ENCODE peak calls at places on chromosome X, in five cellular contexts. A is GM12878, S is K562, M is WTC11, Z is GM23338. T is an unnamed sample.

GRCh38 chrX:68936608-68937007 is 107.8 kb downstream of the EFNB1 start:
- DNase-seq in A (no peak), S (no peak), M (no peak), Z (no peak), T (no peak)

GRCh38 chrX:138014577-138014976 is 448.6 kb downstream of the ZIC3 start:
- DNase-seq in A (no peak), S (no peak), M (no peak), Z (no peak), T (no peak)

GRCh38 chrX:23902419-23902818 is 5.3 kb downstream of the APOO start:
- DNase-seq in A (no peak), S (peak), M (no peak), Z (peak), T (peak)

GRCh38 chrX:150767045-150767395 is 73.8 kb downstream of the MTMR1 start:
- DNase-seq in A (no peak), S (peak), M (no peak), Z (no peak), T (no peak)

GRCh38 chrX:7972586-7972985 is 45.4 kb upstream of the PNPLA4 start:
- DNase-seq in A (no peak), S (no peak), M (no peak), Z (no peak), T (no peak)

GRCh38 chrX:2874222-2875135 is 45.7 kb downstream of the GYG2 start:
- DNase-seq in A (no peak), S (peak), M (no peak), Z (no peak), T (no peak)

GRCh38 chrX:130895299-130895698 is 7.7 kb downstream of the ENOX2 start:
- DNase-seq in A (no peak), S (no peak), M (no peak), Z (no peak), T (no peak)

GRCh38 chrX:44898411-44899221 is 25.6 kb downstream of the KDM6A start:
- DNase-seq in A (no peak), S (no peak), M (no peak), Z (no peak), T (peak)

GRCh38 chrX:28586891-28587635 is at the start of gene IL1RAPL1:
- DNase-seq in A (no peak), S (no peak), M (no peak), Z (no peak), T (no peak)

GRCh38 chrX:24993887-24994286 is 21.9 kb downstream of the ARX start:
- DNase-seq in A (no peak), S (no peak), M (no peak), Z (no peak), T (no peak)

GRCh38 chrX:49040376-49040955 is 2.7 kb downstream of the TFE3 start:
- DNase-seq in A (no peak), S (no peak), M (no peak), Z (peak), T (no peak)

GRCh38 chrX:13341491-13342101 is 21.7 kb upstream of the ATXN3L start:
- DNase-seq in A (no peak), S (no peak), M (no peak), Z (peak), T (no peak)

GRCh38 chrX:107654778-107655761 is 26.8 kb downstream of the PRPS1 start:
- DNase-seq in A (no peak), S (peak), M (peak), Z (peak), T (peak)

GRCh38 chrX:19799319-19800182 is 87.8 kb downstream of the SH3KBP1 start:
- DNase-seq in A (no peak), S (no peak), M (no peak), Z (no peak), T (no peak)

GRCh38 chrX:129653985-129654651 is 638 bp downstream of the APLN start:
- DNase-seq in A (no peak), S (no peak), M (peak), Z (peak), T (no peak)

GRCh38 chrX:15574017-15574416 is 26.7 kb downstream of the ACE2 start:
- DNase-seq in A (no peak), S (no peak), M (no peak), Z (no peak), T (no peak)

GRCh38 chrX:133413218-133413925 is 1.9 kb downstream of the GPC4 start:
- DNase-seq in A (no peak), S (no peak), M (no peak), Z (peak), T (no peak)

GRCh38 chrX:50626432-50626831 is 155.8 kb upstream of the DGKK start:
- DNase-seq in A (no peak), S (no peak), M (no peak), Z (no peak), T (no peak)

GRCh38 chrX:78838709-78839108 is 91.2 kb downstream of the LPAR4 start:
- DNase-seq in A (no peak), S (no peak), M (no peak), Z (no peak), T (no peak)

GRCh38 chrX:140439455-140439854 is 65.4 kb downstream of the SOX3 start:
- DNase-seq in A (no peak), S (no peak), M (peak), Z (peak), T (peak)

GRCh38 chrX:41333744-41333993 is 293 bp upstream of the DDX3X start:
- DNase-seq in A (peak), S (no peak), M (no peak), Z (peak), T (peak)

GRCh38 chrX:138756234-138756633 is 44.7 kb upstream of the FGF13 start:
- DNase-seq in A (no peak), S (peak), M (peak), Z (peak), T (no peak)

GRCh38 chrX:103726477-103726876 is 15.8 kb downstream of the TMEM31 start:
- DNase-seq in A (no peak), S (no peak), M (no peak), Z (no peak), T (no peak)

GRCh38 chrX:3951859-3952258 is 238.4 kb upstream of the PRKX start:
- DNase-seq in A (no peak), S (no peak), M (no peak), Z (no peak), T (no peak)

GRCh38 chrX:119516157-119516702 is 48.0 kb downstream of the SLC25A5 start:
- DNase-seq in A (peak), S (peak), M (peak), Z (peak), T (peak)

GRCh38 chrX:9378980-9379696 is 85.7 kb upstream of the TBL1X start:
- DNase-seq in A (no peak), S (no peak), M (no peak), Z (no peak), T (no peak)

GRCh38 chrX:2677764-2678163 is 13.3 kb upstream of the CD99 start:
- DNase-seq in A (no peak), S (peak), M (no peak), Z (no peak), T (no peak)

GRCh38 chrX:54745676-54746075 is 52.4 kb downstream of the ITIH6 start:
- DNase-seq in A (no peak), S (no peak), M (no peak), Z (no peak), T (no peak)

GRCh38 chrX:46961574-46962279 is 49.5 kb downstream of the JADE3 start:
- DNase-seq in A (no peak), S (no peak), M (no peak), Z (peak), T (no peak)
- TF ChIP-seq CREB1 in A (no peak), S (no peak), M (no peak), Z (no peak), T (no peak)

GRCh38 chrX:110173192-110174175 is 144.4 kb downstream of the AMMECR1 start:
- DNase-seq in A (no peak), S (no peak), M (no peak), Z (no peak), T (no peak)
- TF ChIP-seq CREB1 in A (no peak), S (no peak), M (no peak), Z (no peak), T (no peak)

DNA sequence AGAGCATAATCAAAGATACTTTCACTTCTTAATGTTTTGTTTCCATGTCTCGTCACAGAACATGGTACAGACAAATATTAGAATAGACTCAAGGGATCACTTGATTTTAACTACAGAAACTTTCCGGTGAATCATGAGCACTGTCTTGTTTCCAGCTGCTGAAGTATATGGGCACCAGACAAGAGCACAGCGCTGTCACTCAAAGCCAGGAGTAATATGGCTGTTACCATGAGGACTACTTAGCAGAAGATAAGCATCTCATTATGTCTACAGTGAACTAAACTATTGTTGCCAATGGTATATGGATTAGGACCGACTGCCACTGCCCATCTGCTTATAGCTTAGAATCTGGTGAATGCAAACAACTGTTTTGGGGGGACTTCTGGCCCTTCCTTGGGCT is 34.3 kb downstream of the MECP2 start:
- DNase-seq in A (no peak), S (no peak), M (no peak), Z (no peak), T (no peak)
- TF ChIP-seq CREB1 in A (no peak), S (no peak), M (no peak), Z (no peak), T (no peak)

GRCh38 chrX:39720945-39721344 is 376.8 kb downstream of the BCOR start:
- DNase-seq in A (no peak), S (no peak), M (no peak), Z (no peak), T (no peak)
- TF ChIP-seq CREB1 in A (no peak), S (no peak), M (no peak), Z (no peak), T (no peak)

GRCh38 chrX:11954196-11954595 is 184.1 kb upstream of the FRMPD4 start:
- DNase-seq in A (no peak), S (no peak), M (no peak), Z (no peak), T (no peak)

GRCh38 chrX:11953615-11954014 is 184.7 kb upstream of the FRMPD4 start:
- DNase-seq in A (no peak), S (no peak), M (no peak), Z (no peak), T (no peak)

GRCh38 chrX:11944486-11944885 is 186.4 kb downstream of the MSL3 start:
- DNase-seq in A (no peak), S (peak), M (peak), Z (peak), T (no peak)

GRCh38 chrX:11952176-11952720 is 186.0 kb upstream of the FRMPD4 start:
- DNase-seq in A (no peak), S (no peak), M (no peak), Z (no peak), T (no peak)

DNA sequence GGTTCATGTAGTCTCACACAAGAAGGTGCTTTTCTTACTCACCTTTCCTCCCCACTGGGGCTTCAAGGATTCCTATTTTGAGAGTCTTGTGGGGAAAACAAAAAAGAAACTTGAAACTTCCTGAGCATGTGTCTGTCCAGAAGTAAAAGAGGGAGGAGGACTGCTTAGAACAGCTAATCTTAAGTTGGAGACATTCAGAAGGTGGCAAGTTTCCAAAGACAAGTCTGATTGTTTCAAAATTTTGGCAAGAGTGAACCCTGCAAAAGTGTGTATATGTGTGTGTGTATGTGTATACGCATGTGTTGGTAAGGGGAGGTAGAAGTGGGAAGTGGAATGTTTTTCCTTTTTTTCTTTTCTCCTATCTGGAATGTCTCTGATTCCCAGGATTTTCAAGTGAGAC is 189.0 kb upstream of the FRMPD4 start:
- DNase-seq in A (no peak), S (no peak), M (no peak), Z (no peak), T (no peak)
- TF ChIP-seq CREB1 in A (no peak), S (no peak), M (no peak), Z (no peak), T (no peak)